ENCODE peak calls at places on chromosome 22, in six cellular contexts. I, U, E, P, K and F are unnamed samples.

GRCh38 chr22:48299124-48299523 is 1528.5 kb downstream of the BRD1 start:
- DNase-seq in K (no peak), P (no peak), U (no peak), I (no peak), E (no peak), F (no peak)

GRCh38 chr22:47010211-47010610 is 247.8 kb downstream of the TBC1D22A start:
- DNase-seq in I (no peak), U (no peak), K (no peak), P (no peak), E (no peak), F (no peak)

GRCh38 chr22:18042685-18043084 is 18.3 kb upstream of the MICAL3 start:
- DNase-seq in P (no peak), U (no peak), I (peak; percentile 34), K (peak; percentile 20), E (no peak), F (no peak)

GRCh38 chr22:43378011-43378704 is 33.7 kb upstream of the MPPED1 start:
- DNase-seq in U (no peak), E (no peak), I (no peak), P (peak; percentile 30), K (no peak), F (no peak)

GRCh38 chr22:46339956-46340355 is 4.4 kb downstream of the TRMU start:
- DNase-seq in K (no peak), P (no peak), U (no peak), I (no peak), E (no peak), F (no peak)

GRCh38 chr22:39528080-39528661 is 4.4 kb downstream of the RPS19BP1 start:
- DNase-seq in I (peak; percentile 69), U (no peak), E (no peak), K (peak; percentile 45), P (no peak), F (no peak)

GRCh38 chr22:50488886-50489285 is 2.2 kb downstream of the MIOX start:
- DNase-seq in I (no peak), U (no peak), E (no peak), K (no peak), P (no peak), F (no peak)

GRCh38 chr22:23903328-23903971 is 9.3 kb downstream of the MIF start:
- DNase-seq in K (no peak), I (no peak), U (no peak), E (no peak), P (no peak), F (no peak)

GRCh38 chr22:41123151-41123550 is 30.8 kb downstream of the EP300 start:
- DNase-seq in K (peak; percentile 58), E (no peak), I (no peak), P (no peak), U (no peak), F (no peak)

GRCh38 chr22:34427841-34428240 is 507.6 kb upstream of the LARGE1 start:
- DNase-seq in K (no peak), E (no peak), U (no peak), I (no peak), P (no peak), F (no peak)

GRCh38 chr22:22599248-22599647 is 40.2 kb upstream of the PRAME start:
- DNase-seq in I (no peak), U (no peak), P (no peak), K (no peak), E (no peak), F (no peak)

GRCh38 chr22:23751441-23751996 is 607 bp upstream of the ZNF70 start:
- DNase-seq in E (peak; percentile 46), P (no peak), U (no peak), K (no peak), I (peak; percentile 86), F (no peak)

GRCh38 chr22:38012604-38013072 is 28.3 kb upstream of the SOX10 start:
- DNase-seq in U (no peak), I (no peak), K (peak; percentile 48), P (no peak), E (no peak), F (no peak)

GRCh38 chr22:24871611-24872205 is 65.7 kb downstream of the SGSM1 start:
- DNase-seq in U (no peak), I (no peak), K (no peak), E (no peak), P (no peak), F (no peak)

GRCh38 chr22:46443850-46444389 is 93.5 kb downstream of the CELSR1 start:
- DNase-seq in E (peak; percentile 67), I (no peak), K (no peak), U (no peak), P (no peak), F (no peak)

GRCh38 chr22:36221799-36222751 is 17.3 kb downstream of the APOL2 start:
- DNase-seq in P (no peak), U (peak; percentile 52), K (peak; percentile 42), E (peak; percentile 74), I (peak; percentile 70), F (peak; percentile 37)

GRCh38 chr22:30182365-30182764 is 64.2 kb downstream of the LIF start:
- DNase-seq in E (no peak), I (no peak), K (no peak), P (peak; percentile 87), U (no peak), F (no peak)

GRCh38 chr22:19942886-19943664 is 1.5 kb upstream of the TXNRD2 start:
- DNase-seq in P (no peak), I (no peak), U (no peak), E (no peak), K (peak; percentile 87), F (no peak)

GRCh38 chr22:30752771-30753170 is 58.1 kb downstream of the OSBP2 start:
- DNase-seq in P (no peak), I (no peak), U (no peak), E (peak; percentile 3), K (no peak), F (no peak)

GRCh38 chr22:17087176-17088131 is 2.7 kb downstream of the IL17RA start:
- DNase-seq in E (no peak), P (peak; percentile 32), I (no peak), U (no peak), K (peak; percentile 54), F (no peak)

GRCh38 chr22:38040953-38041759 is 16.0 kb upstream of the PICK1 start:
- DNase-seq in I (no peak), E (no peak), P (no peak), K (peak; percentile 53), U (no peak), F (peak; percentile 37)

GRCh38 chr22:37545703-37546435 is 14.4 kb upstream of the CDC42EP1 start:
- DNase-seq in I (no peak), E (peak; percentile 90), K (peak; percentile 97), U (peak; percentile 44), P (no peak), F (peak; percentile 55)

GRCh38 chr22:36368359-36368983 is 19.3 kb downstream of the MYH9 start:
- DNase-seq in U (no peak), I (no peak), P (no peak), E (peak; percentile 76), K (peak; percentile 93), F (no peak)

GRCh38 chr22:30902496-30903357 is 65.8 kb downstream of the MORC2 start:
- DNase-seq in P (no peak), E (no peak), K (no peak), U (no peak), I (no peak), F (no peak)

GRCh38 chr22:45499746-45500145 is 2.9 kb upstream of the FBLN1 start:
- DNase-seq in U (no peak), I (no peak), K (no peak), E (no peak), P (no peak), F (no peak)

GRCh38 chr22:27801197-27801615 is 350 bp downstream of the MN1 start:
- DNase-seq in I (no peak), U (peak; percentile 35), P (no peak), E (peak; percentile 50), K (peak; percentile 48), F (no peak)

GRCh38 chr22:29195118-29195963 is 10.4 kb upstream of the EMID1 start:
- DNase-seq in E (no peak), U (no peak), I (no peak), K (no peak), P (no peak), F (no peak)